ENCODE peak calls at places on chromosomes 11 and 22, in five cellular contexts. N, V, M, P and B are unnamed samples.

GRCh38 chr22:45478108-45478771 is 24.4 kb upstream of the FBLN1 start:
- DNase-seq in N (no peak), M (no peak), V (peak), P (no peak), B (peak)

GRCh38 chr11:62909107-62909894 is 11.9 kb downstream of the CHRM1 start:
- DNase-seq in M (peak), P (peak), V (peak), N (no peak), B (peak)

GRCh38 chr11:126403658-126404057 is 48.2 kb downstream of the ST3GAL4 start:
- DNase-seq in M (no peak), P (no peak), N (peak), V (no peak), B (no peak)

GRCh38 chr11:574632-575323 is 1.5 kb upstream of the PHRF1 start:
- DNase-seq in N (no peak), V (no peak), P (no peak), M (no peak), B (no peak)

GRCh38 chr11:65427691-65428577 is 5.3 kb downstream of the NEAT1 start:
- DNase-seq in V (no peak), M (no peak), N (no peak), P (no peak), B (peak)

GRCh38 chr11:128420277-128420676 is 167.1 kb downstream of the ETS1 start:
- DNase-seq in V (no peak), N (no peak), M (no peak), P (no peak), B (no peak)

GRCh38 chr11:68750197-68750987 is 928 bp downstream of the TESMIN start:
- DNase-seq in N (no peak), P (peak), M (peak), V (no peak), B (no peak)

GRCh38 chr11:62799486-62799885 is 5.8 kb downstream of the NXF1 start:
- DNase-seq in V (no peak), M (no peak), N (no peak), P (no peak), B (no peak)

GRCh38 chr22:38694945-38695344 is 5.8 kb downstream of the JOSD1 start:
- DNase-seq in N (no peak), M (no peak), P (no peak), V (no peak), B (peak)

GRCh38 chr11:133382217-133382746 is 150.0 kb downstream of the OPCML start:
- DNase-seq in P (no peak), N (no peak), V (no peak), M (no peak), B (no peak)

GRCh38 chr11:101428918-101429317 is 154.9 kb downstream of the TRPC6 start:
- DNase-seq in N (no peak), M (no peak), V (peak), P (no peak), B (no peak)

GRCh38 chr11:117217141-117217609 is 14.7 kb downstream of the PCSK7 start:
- DNase-seq in N (no peak), V (no peak), P (no peak), M (no peak), B (no peak)

GRCh38 chr11:8714622-8715225 is 32.1 kb downstream of the RPL27A start:
- DNase-seq in M (no peak), V (no peak), P (no peak), N (no peak), B (no peak)

GRCh38 chr11:70630068-70630467 is 231.7 kb downstream of the CTTN start:
- DNase-seq in M (no peak), V (no peak), P (no peak), N (no peak), B (no peak)

GRCh38 chr11:35105319-35106063 is 33.5 kb upstream of the CD44 start:
- DNase-seq in N (no peak), V (no peak), M (no peak), P (no peak), B (no peak)

GRCh38 chr11:69646493-69647201 is 5.7 kb downstream of the CCND1 start:
- DNase-seq in V (no peak), N (no peak), M (no peak), P (no peak), B (no peak)

GRCh38 chr22:41911292-41911611 is 3.6 kb downstream of the SHISA8 start:
- DNase-seq in M (no peak), V (no peak), N (no peak), P (no peak), B (no peak)

GRCh38 chr22:45744442-45744841 is 72.8 kb downstream of the ATXN10 start:
- DNase-seq in N (no peak), M (no peak), P (no peak), V (no peak), B (no peak)

GRCh38 chr11:132744771-132745170 is 787.5 kb downstream of the OPCML start:
- DNase-seq in M (no peak), N (no peak), V (no peak), P (no peak), B (no peak)

GRCh38 chr11:44823006-44823405 is 96.2 kb downstream of the TSPAN18 start:
- DNase-seq in V (no peak), N (no peak), M (peak), P (peak), B (peak)

GRCh38 chr11:33696931-33697638 is 3.5 kb downstream of the C11orf91 start:
- DNase-seq in N (no peak), V (no peak), P (no peak), M (no peak), B (no peak)

GRCh38 chr11:131748146-131749050 is 378.0 kb downstream of the NTM start:
- DNase-seq in V (peak), M (peak), P (peak), N (no peak), B (peak)

GRCh38 chr11:8289426-8290047 is 25.9 kb upstream of the LMO1 start:
- DNase-seq in N (no peak), P (no peak), V (no peak), M (no peak), B (no peak)

GRCh38 chr11:56889986-56890385 is 98.7 kb upstream of the OR5AK2 start:
- DNase-seq in P (no peak), V (no peak), N (no peak), M (no peak), B (peak)

GRCh38 chr11:131695889-131696429 is 325.5 kb downstream of the NTM start:
- DNase-seq in N (no peak), P (no peak), M (no peak), V (no peak), B (no peak)

GRCh38 chr22:49394116-49394785 is 433.4 kb downstream of the BRD1 start:
- DNase-seq in M (no peak), P (no peak), V (no peak), N (no peak), B (no peak)

GRCh38 chr11:118530180-118530682 is 761 bp upstream of the TMEM25 start:
- DNase-seq in V (no peak), P (peak), M (no peak), N (no peak), B (no peak)

GRCh38 chr11:13667245-13667644 is 1.2 kb upstream of the FAR1 start:
- DNase-seq in M (no peak), N (no peak), V (no peak), P (no peak), B (no peak)

GRCh38 chr11:133082851-133083488 is 449.3 kb downstream of the OPCML start:
- DNase-seq in N (no peak), M (peak), P (peak), V (peak), B (peak)

GRCh38 chr11:35798423-35798822 is 135.8 kb downstream of the TRIM44 start:
- DNase-seq in M (no peak), P (no peak), N (no peak), V (no peak), B (no peak)

GRCh38 chr22:35739076-35739475 is 21.4 kb downstream of the APOL5 start:
- DNase-seq in M (no peak), N (no peak), V (no peak), P (no peak), B (no peak)

GRCh38 chr22:35740616-35741015 is 22.9 kb downstream of the APOL5 start:
- DNase-seq in M (no peak), N (no peak), P (no peak), V (no peak), B (no peak)

GRCh38 chr22:35742342-35743100 is 24.8 kb downstream of the APOL5 start:
- DNase-seq in M (no peak), P (peak), V (no peak), N (no peak), B (peak)

GRCh38 chr22:35736701-35737100 is 19.0 kb downstream of the APOL5 start:
- DNase-seq in P (no peak), N (no peak), M (no peak), V (no peak), B (no peak)

GRCh38 chr22:35739642-35740041 is 22.0 kb downstream of the APOL5 start:
- DNase-seq in N (no peak), V (peak), P (no peak), M (no peak), B (peak)
- TF ChIP-seq ESRRA in N (no peak), V (no peak), P (no peak), M (no peak), B (no peak)

DNA sequence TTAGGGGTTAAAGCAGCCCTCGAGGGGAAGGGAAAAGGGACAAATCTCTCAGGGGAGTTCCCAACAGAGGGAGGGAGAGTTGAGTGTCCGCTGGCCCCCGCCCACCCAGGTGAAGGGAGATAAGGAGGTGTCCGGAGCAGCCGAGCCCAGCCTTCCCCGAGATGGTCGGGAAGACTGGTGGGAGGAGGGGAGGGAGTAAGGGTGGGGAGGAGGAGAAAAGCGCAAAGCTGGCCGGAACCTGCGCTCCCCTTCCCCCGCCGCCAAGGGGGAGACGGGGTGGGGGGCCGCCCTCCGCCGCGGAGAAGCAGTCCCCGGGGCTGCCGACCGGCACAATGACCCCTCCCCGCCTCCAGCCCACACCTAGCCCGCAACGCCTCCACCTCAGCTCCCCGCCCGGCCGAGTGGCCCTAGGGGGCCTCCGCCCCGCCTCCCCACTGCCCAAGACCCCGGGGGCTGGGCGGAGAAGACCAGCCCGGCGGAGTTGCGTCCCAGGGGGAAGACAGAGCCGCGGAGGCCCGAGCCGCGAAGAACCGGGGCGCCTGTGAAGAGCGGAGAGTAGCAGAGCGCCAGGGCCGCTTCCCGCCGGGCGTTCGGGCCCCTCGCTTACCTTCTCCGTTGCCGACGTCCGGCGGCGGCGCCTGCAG is 479 bp downstream of the RSF1 start:
- DNase-seq in N (no peak), M (peak), P (peak), V (peak), B (peak)
- TF ChIP-seq ESRRA in N (no peak), M (no peak), P (no peak), V (no peak), B (no peak)

DNA sequence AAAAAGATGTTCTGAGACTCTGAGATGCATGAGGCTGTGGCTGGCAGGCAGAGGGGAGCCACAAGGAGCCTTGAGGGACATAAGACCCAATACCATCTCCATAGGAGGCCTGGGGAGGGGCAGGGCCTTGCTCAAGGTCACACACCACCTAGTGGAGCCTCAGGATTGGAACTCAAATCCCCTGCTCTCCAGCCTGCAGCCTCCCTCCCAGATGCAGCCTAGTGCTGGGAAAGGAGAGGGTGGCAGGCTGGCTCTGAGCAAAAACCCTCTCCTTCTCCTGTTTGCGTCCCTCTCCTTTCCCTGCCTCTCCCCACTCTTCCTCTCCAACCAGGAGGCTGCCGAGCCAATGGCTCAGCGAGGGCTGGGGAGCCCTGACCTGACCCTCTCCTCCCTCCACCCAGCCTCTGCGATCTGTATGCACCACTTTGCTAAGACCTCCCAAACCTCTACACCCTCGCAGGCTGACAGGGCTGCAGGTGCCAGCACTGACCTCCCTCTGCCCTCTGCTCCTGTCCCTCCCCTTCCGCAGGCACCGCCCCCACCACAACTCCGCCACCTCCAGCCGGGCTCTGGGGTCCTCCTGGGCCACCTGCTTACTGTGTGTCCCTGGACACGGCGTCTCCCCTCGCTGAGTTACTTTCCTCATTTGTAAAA is 14.7 kb downstream of the IGLL1 start:
- DNase-seq in M (peak), V (no peak), N (no peak), P (no peak), B (no peak)
- TF ChIP-seq ESRRA in M (no peak), V (peak), N (no peak), P (no peak), B (no peak)

DNA sequence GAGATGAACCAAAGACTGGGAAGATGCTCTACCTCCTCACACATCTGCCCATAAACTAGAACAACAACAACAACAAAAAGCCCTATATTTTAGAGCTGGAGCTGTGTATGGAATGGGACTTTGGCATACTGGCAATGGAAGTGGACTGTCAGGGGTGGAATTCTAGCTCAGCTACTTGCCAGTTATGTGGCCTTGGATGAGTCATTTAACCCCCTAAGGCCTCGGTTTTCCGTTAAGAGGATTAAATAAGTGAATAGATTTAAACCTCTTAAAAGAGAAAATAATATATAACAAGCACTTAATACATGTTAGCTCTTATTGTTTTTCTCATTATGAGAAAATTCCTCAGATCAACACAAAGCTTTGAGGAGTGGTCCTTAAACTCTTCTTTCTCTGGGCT is 195.0 kb downstream of the KIF18A start:
- DNase-seq in M (no peak), V (no peak), P (no peak), N (no peak), B (no peak)
- TF ChIP-seq ESRRA in M (no peak), V (no peak), P (no peak), N (no peak), B (no peak)

DNA sequence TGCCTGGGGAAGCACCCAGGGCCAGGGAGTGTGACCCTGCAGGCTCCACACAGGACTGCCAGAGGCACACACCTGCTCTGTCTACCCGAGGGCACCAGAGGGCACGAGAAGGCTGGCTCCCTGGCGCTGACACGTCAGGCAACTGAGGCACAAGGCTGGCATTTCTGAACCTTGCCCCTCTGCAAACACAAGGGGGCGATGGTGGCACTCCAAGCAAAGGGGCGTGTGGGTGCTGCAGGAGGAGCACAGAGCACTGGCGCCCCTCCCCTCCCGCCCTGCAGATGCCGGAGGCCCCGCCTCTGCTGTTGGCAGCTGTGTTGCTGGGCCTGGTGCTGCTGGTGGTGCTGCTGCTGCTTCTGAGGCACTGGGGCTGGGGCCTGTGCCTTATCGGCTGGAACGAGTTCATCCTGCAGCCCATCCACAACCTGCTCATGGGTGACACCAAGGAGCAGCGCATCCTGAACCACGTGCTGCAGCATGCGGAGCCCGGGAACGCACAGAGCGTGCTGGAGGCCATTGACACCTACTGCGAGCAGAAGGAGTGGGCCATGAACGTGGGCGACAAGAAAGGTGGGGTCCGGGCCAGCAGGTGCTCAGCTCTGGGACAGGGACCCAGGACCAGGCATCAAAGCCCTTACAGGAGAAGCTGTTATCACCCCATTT is 20.8 kb upstream of the TXNRD2 start:
- DNase-seq in N (no peak), P (peak), M (peak), V (peak), B (peak)
- TF ChIP-seq ESRRA in N (no peak), P (no peak), M (no peak), V (no peak), B (no peak)

DNA sequence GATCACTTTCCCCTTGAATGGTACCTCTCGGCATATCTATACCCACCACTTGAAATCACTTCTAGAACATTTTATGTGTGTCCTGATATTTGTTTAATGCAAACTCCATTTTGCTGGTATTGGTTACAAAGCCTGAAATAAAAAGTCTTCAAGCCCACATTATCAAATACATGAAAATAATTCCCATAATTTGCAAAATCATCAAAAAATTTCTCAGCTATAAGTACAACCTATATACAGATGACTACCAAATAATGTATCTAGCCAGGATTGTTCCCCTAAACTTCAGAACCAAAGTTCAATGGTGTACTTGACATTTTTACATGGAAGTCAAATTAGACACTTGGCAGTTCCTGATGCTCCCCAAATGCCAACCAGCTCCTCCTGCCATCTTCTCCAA is 71.8 kb downstream of the PRCP start:
- DNase-seq in N (no peak), P (no peak), V (no peak), M (no peak), B (no peak)
- TF ChIP-seq ESRRA in N (no peak), P (no peak), V (no peak), M (no peak), B (no peak)